ENCODE peak calls at places on chromosomes 4 and X, in four cellular contexts. A is K562, T is HepG2, E is GM12878. X is an unnamed sample.

GRCh38 chrX:84441143-84441542 is 61.1 kb downstream of the HDX start:
- DNase-seq in A (no peak), T (no peak), E (no peak), X (no peak)

GRCh38 chr4:54332577-54332976 is 103.5 kb downstream of the PDGFRA start:
- DNase-seq in A (no peak), E (no peak), T (no peak), X (no peak)

GRCh38 chrX:72238183-72238582 is 644 bp downstream of the ERCC6L start:
- DNase-seq in A (no peak), T (no peak), E (no peak), X (no peak)

GRCh38 chrX:28794751-28795150 is 207.5 kb downstream of the IL1RAPL1 start:
- DNase-seq in T (no peak), E (no peak), A (no peak), X (no peak)

GRCh38 chrX:107565916-107566602 is 62.3 kb upstream of the PRPS1 start:
- DNase-seq in T (peak; percentile 15), E (no peak), A (peak; percentile 29), X (peak; percentile 29)

GRCh38 chr4:10305816-10306215 is 151.4 kb downstream of the ZNF518B start:
- DNase-seq in A (no peak), T (no peak), E (no peak), X (no peak)

GRCh38 chr4:82346126-82346525 is 27.7 kb downstream of the HNRNPD start:
- DNase-seq in E (no peak), A (no peak), T (no peak), X (no peak)

GRCh38 chr4:56958111-56958517 is 19.3 kb downstream of the NOA1 start:
- DNase-seq in A (peak; percentile 35), T (no peak), E (no peak), X (no peak)

GRCh38 chr4:10345381-10345784 is 111.8 kb downstream of the ZNF518B start:
- DNase-seq in T (no peak), A (peak; percentile 52), E (no peak), X (no peak)

GRCh38 chrX:21656587-21657317 is 1.4 kb downstream of the KLHL34 start:
- DNase-seq in A (no peak), E (no peak), T (no peak), X (no peak)

GRCh38 chr4:128663325-128663724 is 146.2 kb upstream of the JADE1 start:
- DNase-seq in A (no peak), E (peak; percentile 37), T (no peak), X (no peak)

GRCh38 chr4:86334020-86334750 is 25.7 kb downstream of the MAPK10 start:
- DNase-seq in T (no peak), A (no peak), E (no peak), X (no peak)

GRCh38 chrX:74537011-74537390 is 77.4 kb downstream of the RLIM start:
- DNase-seq in T (no peak), A (no peak), E (no peak), X (no peak)

GRCh38 chr4:122827899-122828601 is 1.4 kb downstream of the FGF2 start:
- DNase-seq in T (peak; percentile 11), A (peak; percentile 63), E (peak; percentile 80), X (peak; percentile 60)

GRCh38 chr4:89469930-89470375 is 162.4 kb upstream of the GPRIN3 start:
- DNase-seq in E (peak; percentile 25), T (no peak), A (no peak), X (no peak)

GRCh38 chr4:110108470-110108869 is 89.9 kb downstream of the ELOVL6 start:
- DNase-seq in E (peak; percentile 65), T (no peak), A (no peak), X (no peak)

DNA sequence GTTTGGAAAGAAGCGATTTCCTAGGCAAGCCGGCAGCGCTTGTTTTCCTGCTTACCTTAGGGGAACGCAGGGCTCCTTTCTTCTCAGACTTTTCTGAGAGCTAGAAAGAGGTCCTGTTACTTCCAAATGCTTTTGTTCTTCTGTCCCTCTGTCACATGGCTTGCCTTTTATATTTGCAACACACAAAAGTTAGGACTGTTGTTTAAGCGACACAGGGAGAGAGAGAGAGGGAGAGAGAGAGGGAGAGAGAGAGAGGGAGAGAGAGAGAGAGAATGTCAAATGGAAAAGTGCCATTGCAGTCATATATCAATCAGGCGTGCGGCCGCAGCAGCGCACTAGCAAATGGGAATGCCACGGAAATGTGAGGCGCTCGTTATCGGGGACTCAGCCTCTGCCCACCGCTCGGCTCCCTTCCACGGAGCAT is at the start of gene NDP:
- DNase-seq in A (no peak), T (no peak), E (no peak), X (peak; percentile 32)
- TF ChIP-seq FOXM1 in A (no peak), T (no peak), E (no peak), X (no peak)

DNA sequence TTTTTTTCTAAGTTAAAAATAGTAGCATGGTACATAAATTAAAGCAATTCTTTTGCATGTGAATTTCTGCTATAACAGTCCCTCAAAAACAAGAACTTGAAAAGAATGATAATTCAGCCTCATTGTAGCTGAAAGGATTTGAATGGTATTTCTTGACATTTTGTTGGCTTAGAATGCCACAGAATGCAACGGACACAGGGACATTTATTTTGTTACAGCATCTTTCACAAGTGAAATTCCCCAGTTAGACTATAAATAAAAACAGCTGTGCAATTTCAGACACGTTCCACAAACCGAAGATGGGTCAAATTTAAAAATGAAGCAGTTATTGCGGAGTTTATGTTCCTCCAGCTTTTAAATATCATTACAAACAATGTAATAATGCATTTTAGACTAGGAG is 82.8 kb upstream of the AMELX start:
- DNase-seq in E (no peak), T (no peak), A (no peak), X (no peak)
- H3K4me3 ChIP-seq in E (no peak overlapping the region), T (no peak overlapping the region), A (no peak overlapping the region), X (no peak overlapping the region)

DNA sequence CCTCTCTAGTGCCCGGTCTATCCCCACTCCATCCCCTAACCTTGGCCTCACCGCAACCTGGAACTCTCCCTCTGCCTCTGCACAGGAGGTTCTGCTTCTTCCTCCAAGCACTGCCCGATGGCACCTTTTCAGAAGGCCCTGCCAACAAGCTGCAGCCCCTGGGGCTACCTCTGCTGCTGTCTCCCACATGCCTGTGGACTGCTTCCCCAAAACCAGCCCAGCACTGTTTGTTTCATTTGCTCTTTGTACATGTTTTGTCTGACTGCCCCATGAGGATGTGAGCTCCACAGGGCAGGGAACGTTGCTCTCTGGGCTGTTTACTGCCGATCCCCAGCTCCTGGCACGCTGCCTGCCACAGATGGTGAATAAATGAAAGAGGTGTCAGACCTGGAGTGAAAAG is 85.4 kb downstream of the INTS6L start:
- DNase-seq in A (no peak), T (no peak), E (no peak), X (no peak)
- TF ChIP-seq FOXM1 in A (no peak), T (no peak), E (no peak), X (no peak)

GRCh38 chr4:23483320-23483958 is 406.4 kb downstream of the PPARGC1A start:
- DNase-seq in E (no peak), T (no peak), A (no peak), X (no peak)
- H3K4me3 ChIP-seq in E (no peak overlapping the region), T (no peak overlapping the region), A (no peak overlapping the region), X (no peak overlapping the region)

GRCh38 chr4:185062606-185063005 is 44.3 kb downstream of the HELT start:
- DNase-seq in T (no peak), E (no peak), A (no peak), X (no peak)

GRCh38 chr4:185071412-185071811 is 53.1 kb downstream of the HELT start:
- DNase-seq in E (no peak), A (no peak), T (no peak), X (no peak)

GRCh38 chr4:185061610-185062009 is 43.3 kb downstream of the HELT start:
- DNase-seq in E (no peak), A (no peak), T (no peak), X (no peak)

GRCh38 chr4:185068837-185069236 is 50.5 kb downstream of the HELT start:
- DNase-seq in E (no peak), A (peak; percentile 14), T (no peak), X (no peak)

DNA sequence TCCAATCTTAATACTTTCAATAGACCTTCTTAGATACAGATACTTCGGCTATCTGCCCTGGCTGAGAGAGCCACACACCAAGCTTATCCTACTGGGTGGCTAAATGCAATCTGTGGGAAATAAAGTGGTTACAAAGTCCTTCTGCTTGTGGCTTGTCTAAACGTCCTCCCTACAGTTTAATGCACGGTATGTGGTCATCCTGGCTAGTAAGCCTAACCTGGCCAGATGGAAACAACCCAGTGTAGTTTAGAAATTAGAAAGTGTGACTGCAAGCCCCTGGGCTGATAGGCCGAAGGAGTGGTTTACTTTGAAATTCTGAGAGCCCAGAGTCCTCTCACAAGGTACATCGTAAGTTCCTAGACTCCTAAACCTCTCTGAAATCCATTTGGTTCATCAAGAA is 47.9 kb downstream of the HELT start:
- DNase-seq in E (no peak), T (no peak), A (no peak), X (no peak)
- TF ChIP-seq FOXM1 in E (no peak), T (no peak), A (no peak), X (no peak)